ENCODE peak calls at places on chromosomes 12 and 14, in nine cellular contexts. One of them, this sample, is unnamed.

GRCh38 chr14:59254911-59255545 is 66.6 kb downstream of the DAAM1 start:
- DNase-seq in HL-60: no peak
- DNase-seq in NCI-H774: no peak
- DNase-seq in OCI-LY7: no peak
- DNase-seq in brain microvascular endothelial cell: no peak
- DNase-seq in ELF-1: peak; percentile 49
- DNase-seq in NCI-H345: peak; percentile 30
- DNase-seq in islet precursor cell: no peak
- DNase-seq in choroid plexus epithelial cell: peak; percentile 66
- DNase-seq in this sample: no peak

GRCh38 chr14:105060751-105061427 is 4.3 kb downstream of the GPR132 start:
- DNase-seq in HL-60: peak; percentile 94
- DNase-seq in NCI-H774: no peak
- DNase-seq in OCI-LY7: peak; percentile 69
- DNase-seq in brain microvascular endothelial cell: no peak
- DNase-seq in ELF-1: no peak
- DNase-seq in NCI-H345: no peak
- DNase-seq in islet precursor cell: peak; percentile 51
- DNase-seq in choroid plexus epithelial cell: no peak
- DNase-seq in this sample: no peak

GRCh38 chr12:701896-702539 is 38.8 kb upstream of the NINJ2 start:
- DNase-seq in HL-60: no peak
- DNase-seq in NCI-H774: no peak
- DNase-seq in OCI-LY7: no peak
- DNase-seq in brain microvascular endothelial cell: no peak
- DNase-seq in ELF-1: no peak
- DNase-seq in NCI-H345: no peak
- DNase-seq in islet precursor cell: no peak
- DNase-seq in choroid plexus epithelial cell: no peak
- DNase-seq in this sample: no peak

GRCh38 chr12:127760996-127761395 is 506.0 kb upstream of the TMEM132C start:
- DNase-seq in HL-60: no peak
- DNase-seq in NCI-H774: no peak
- DNase-seq in OCI-LY7: no peak
- DNase-seq in brain microvascular endothelial cell: no peak
- DNase-seq in ELF-1: no peak
- DNase-seq in NCI-H345: no peak
- DNase-seq in islet precursor cell: no peak
- DNase-seq in choroid plexus epithelial cell: no peak
- DNase-seq in this sample: no peak

GRCh38 chr14:77076118-77076631 is 21.9 kb upstream of the CIPC start:
- DNase-seq in HL-60: no peak
- DNase-seq in NCI-H774: no peak
- DNase-seq in OCI-LY7: no peak
- DNase-seq in brain microvascular endothelial cell: no peak
- DNase-seq in ELF-1: peak; percentile 60
- DNase-seq in NCI-H345: no peak
- DNase-seq in islet precursor cell: no peak
- DNase-seq in choroid plexus epithelial cell: peak; percentile 73
- DNase-seq in this sample: peak; percentile 37

GRCh38 chr12:74903522-74903921 is 306.1 kb downstream of the KCNC2 start:
- DNase-seq in HL-60: no peak
- DNase-seq in NCI-H774: no peak
- DNase-seq in OCI-LY7: peak; percentile 8
- DNase-seq in brain microvascular endothelial cell: no peak
- DNase-seq in ELF-1: no peak
- DNase-seq in NCI-H345: no peak
- DNase-seq in islet precursor cell: peak; percentile 53
- DNase-seq in choroid plexus epithelial cell: no peak
- DNase-seq in this sample: peak; percentile 8

GRCh38 chr14:32300146-32300545 is 29.0 kb upstream of the AKAP6 start:
- DNase-seq in HL-60: no peak
- DNase-seq in NCI-H774: no peak
- DNase-seq in OCI-LY7: no peak
- DNase-seq in brain microvascular endothelial cell: no peak
- DNase-seq in ELF-1: no peak
- DNase-seq in NCI-H345: no peak
- DNase-seq in islet precursor cell: no peak
- DNase-seq in choroid plexus epithelial cell: no peak
- DNase-seq in this sample: peak; percentile 6

GRCh38 chr14:76193696-76194095 is 42.0 kb downstream of the GPATCH2L start:
- DNase-seq in HL-60: no peak
- DNase-seq in NCI-H774: no peak
- DNase-seq in OCI-LY7: no peak
- DNase-seq in brain microvascular endothelial cell: no peak
- DNase-seq in ELF-1: no peak
- DNase-seq in NCI-H345: no peak
- DNase-seq in islet precursor cell: no peak
- DNase-seq in choroid plexus epithelial cell: no peak
- DNase-seq in this sample: no peak

GRCh38 chr14:50002926-50003212 is 110.0 kb downstream of the ARF6 start:
- DNase-seq in HL-60: no peak
- DNase-seq in NCI-H774: no peak
- DNase-seq in OCI-LY7: no peak
- DNase-seq in brain microvascular endothelial cell: peak; percentile 65
- DNase-seq in ELF-1: peak; percentile 44
- DNase-seq in NCI-H345: no peak
- DNase-seq in islet precursor cell: no peak
- DNase-seq in choroid plexus epithelial cell: no peak
- DNase-seq in this sample: no peak

GRCh38 chr12:9697619-9698018 is 28.1 kb downstream of the CLEC2D start:
- DNase-seq in HL-60: no peak
- DNase-seq in NCI-H774: no peak
- DNase-seq in OCI-LY7: no peak
- DNase-seq in brain microvascular endothelial cell: no peak
- DNase-seq in ELF-1: no peak
- DNase-seq in NCI-H345: no peak
- DNase-seq in islet precursor cell: no peak
- DNase-seq in choroid plexus epithelial cell: no peak
- DNase-seq in this sample: no peak

GRCh38 chr14:60657609-60657983 is 8.3 kb upstream of the SIX1 start:
- DNase-seq in HL-60: no peak
- DNase-seq in NCI-H774: no peak
- DNase-seq in OCI-LY7: peak; percentile 51
- DNase-seq in brain microvascular endothelial cell: no peak
- DNase-seq in ELF-1: no peak
- DNase-seq in NCI-H345: no peak
- DNase-seq in islet precursor cell: no peak
- DNase-seq in choroid plexus epithelial cell: peak; percentile 35
- DNase-seq in this sample: peak; percentile 21

GRCh38 chr14:80974338-80975078 is 19.1 kb downstream of the TSHR start:
- DNase-seq in HL-60: no peak
- DNase-seq in NCI-H774: no peak
- DNase-seq in OCI-LY7: no peak
- DNase-seq in brain microvascular endothelial cell: no peak
- DNase-seq in ELF-1: no peak
- DNase-seq in NCI-H345: no peak
- DNase-seq in islet precursor cell: no peak
- DNase-seq in choroid plexus epithelial cell: peak; percentile 12
- DNase-seq in this sample: no peak

GRCh38 chr12:109789649-109790048 is 43.5 kb downstream of the TRPV4 start:
- DNase-seq in HL-60: no peak
- DNase-seq in NCI-H774: no peak
- DNase-seq in OCI-LY7: no peak
- DNase-seq in brain microvascular endothelial cell: no peak
- DNase-seq in ELF-1: no peak
- DNase-seq in NCI-H345: no peak
- DNase-seq in islet precursor cell: no peak
- DNase-seq in choroid plexus epithelial cell: no peak
- DNase-seq in this sample: no peak

This sample was measured in neuronal stem cell.